ENCODE peak calls at places on chromosomes 6 and 20, in six cellular contexts. D, Z, G, X, P and A are unnamed samples.

GRCh38 chr6:157867155-157867559 is 44.1 kb downstream of the SNX9 start:
- DNase-seq in D (no peak), X (no peak), G (no peak), Z (peak), P (peak), A (no peak)

GRCh38 chr6:142702501-142703460 is 242.2 kb downstream of the HIVEP2 start:
- DNase-seq in Z (no peak), P (no peak), G (no peak), X (no peak), D (peak), A (no peak)

GRCh38 chr6:18262812-18263560 is 1.3 kb downstream of the DEK start:
- DNase-seq in P (no peak), X (no peak), D (no peak), Z (peak), G (peak), A (no peak)

GRCh38 chr20:56731496-56731895 is 102.4 kb downstream of the TFAP2C start:
- DNase-seq in X (no peak), Z (no peak), P (no peak), D (no peak), G (no peak), A (no peak)

GRCh38 chr6:99334526-99335127 is 14.8 kb downstream of the FAXC start:
- DNase-seq in X (no peak), G (peak), P (peak), Z (peak), D (peak), A (no peak)

GRCh38 chr6:36757206-36757605 is 59.6 kb downstream of the RAB44 start:
- DNase-seq in D (peak), X (no peak), G (no peak), Z (peak), P (no peak), A (no peak)

GRCh38 chr6:35690484-35690883 is 1.8 kb upstream of the FKBP5 start:
- DNase-seq in Z (no peak), D (no peak), X (no peak), P (no peak), G (no peak), A (no peak)

GRCh38 chr20:25510202-25510601 is 75.1 kb downstream of the NINL start:
- DNase-seq in Z (no peak), X (no peak), G (no peak), P (no peak), D (no peak), A (no peak)

GRCh38 chr20:32139947-32140346 is 30.4 kb downstream of the TM9SF4 start:
- DNase-seq in D (no peak), Z (no peak), G (peak), P (no peak), X (no peak), A (no peak)

GRCh38 chr20:56373942-56374341 is 15.2 kb downstream of the FAM210B start:
- DNase-seq in X (peak), G (peak), D (peak), P (peak), Z (peak), A (no peak)

GRCh38 chr6:146017672-146018071 is 11.2 kb upstream of the GRM1 start:
- DNase-seq in X (no peak), G (no peak), D (no peak), P (no peak), Z (no peak), A (no peak)

GRCh38 chr6:169161572-169162167 is 92.0 kb downstream of the THBS2 start:
- DNase-seq in X (no peak), Z (no peak), P (no peak), G (no peak), D (no peak), A (no peak)

GRCh38 chr6:25257686-25258348 is 21.4 kb upstream of the CARMIL1 start:
- DNase-seq in X (no peak), D (no peak), P (no peak), Z (no peak), G (no peak), A (no peak)

GRCh38 chr6:158033077-158033750 is 51.6 kb downstream of the SYNJ2 start:
- DNase-seq in X (no peak), Z (no peak), P (no peak), G (no peak), D (no peak), A (no peak)